ENCODE peak calls at places on chromosomes 4 and X, in nine cellular contexts. Q is chondrocyte; S is ureter; D is endothelial cell; N is stimulated activated CD8-positive, alpha-beta memory T cell treated with anti-CD3 and anti-CD28 coated beads, Interleukin-2, amount 100 ng/mL, for 1 hour; C is activated T-cell treated with anti-CD3 and anti-CD28 coated beads, Interleukin-2, amount 50 U/mL, for 48 hours; P is WTC11; W is ELR; O is kidney glomerular epithelial cell. B is an unnamed sample.

GRCh38 chr4:188941524-188942109 is 802.4 kb downstream of the TRIML1 start:
- DNase-seq in W (peak), Q (no peak), D (no peak), C (no peak), S (no peak), N (no peak), O (peak), P (no peak), B (no peak)

GRCh38 chr4:1843852-1844251 is 12.1 kb downstream of the LETM1 start:
- DNase-seq in D (no peak), Q (no peak), P (no peak), C (no peak), N (no peak), W (no peak), O (no peak), S (no peak), B (no peak)

GRCh38 chr4:38384962-38385285 is 279.1 kb upstream of the KLF3 start:
- DNase-seq in S (no peak), W (no peak), Q (no peak), P (no peak), O (no peak), N (no peak), D (no peak), C (no peak), B (no peak)

GRCh38 chr4:53012738-53013137 is 150.6 kb downstream of the RASL11B start:
- DNase-seq in N (no peak), S (no peak), C (no peak), D (no peak), P (no peak), Q (no peak), W (peak), O (no peak), B (no peak)

GRCh38 chr4:3128976-3129375 is 54.5 kb downstream of the HTT start:
- DNase-seq in D (no peak), P (no peak), C (no peak), N (no peak), O (no peak), Q (no peak), W (no peak), S (no peak), B (no peak)

GRCh38 chrX:95071052-95071451 is 1397.0 kb downstream of the FAM133A start:
- DNase-seq in D (no peak), C (no peak), O (no peak), N (no peak), S (no peak), P (no peak), W (no peak), Q (no peak), B (no peak)

GRCh38 chr4:112343330-112343729 is 46.2 kb downstream of the ALPK1 start:
- DNase-seq in P (no peak), C (no peak), D (no peak), S (no peak), Q (no peak), N (no peak), O (no peak), W (no peak), B (no peak)

GRCh38 chrX:8721536-8721935 is 10.4 kb downstream of the ANOS1 start:
- DNase-seq in C (no peak), W (no peak), D (no peak), N (no peak), S (no peak), P (no peak), O (no peak), Q (no peak), B (no peak)

GRCh38 chr4:147965056-147965455 is 233.2 kb downstream of the ARHGAP10 start:
- DNase-seq in Q (no peak), P (no peak), S (no peak), O (no peak), N (no peak), W (no peak), C (no peak), D (no peak), B (no peak)

GRCh38 chr4:6172093-6172926 is 28.0 kb downstream of the JAKMIP1 start:
- DNase-seq in N (no peak), P (no peak), D (no peak), W (no peak), S (no peak), O (no peak), Q (no peak), C (no peak), B (no peak)

GRCh38 chr4:147418206-147418605 is 62.7 kb upstream of the EDNRA start:
- DNase-seq in W (no peak), C (no peak), P (no peak), Q (no peak), S (no peak), D (no peak), N (no peak), O (no peak), B (no peak)

GRCh38 chrX:116204947-116205346 is 34.4 kb downstream of the AGTR2 start:
- DNase-seq in P (no peak), N (no peak), Q (no peak), S (no peak), C (no peak), D (peak), O (no peak), W (peak), B (no peak)

GRCh38 chr4:48033825-48034413 is 17.3 kb downstream of the NIPAL1 start:
- DNase-seq in N (peak), W (peak), S (no peak), Q (no peak), C (peak), O (peak), D (peak), P (peak), B (no peak)

GRCh38 chr4:99221980-99222379 is 2.9 kb upstream of the ADH6 start:
- DNase-seq in Q (no peak), N (no peak), S (no peak), D (no peak), P (no peak), W (no peak), O (no peak), C (no peak), B (no peak)

GRCh38 chrX:41412261-41413167 is 34.6 kb upstream of the NYX start:
- DNase-seq in Q (no peak), P (no peak), D (no peak), S (no peak), W (no peak), N (no peak), C (no peak), O (no peak), B (no peak)

GRCh38 chr4:88285235-88285505 is 809 bp upstream of the PPM1K start:
- DNase-seq in D (no peak), S (no peak), O (no peak), N (no peak), C (no peak), W (no peak), Q (no peak), P (no peak), B (no peak)

GRCh38 chr4:72569719-72570235 is 756 bp upstream of the ADAMTS3 start:
- DNase-seq in N (no peak), Q (no peak), O (peak), P (no peak), S (peak), D (peak), W (peak), C (no peak), B (no peak)

GRCh38 chrX:72568406-72569092 is 4.1 kb downstream of the HDAC8 start:
- DNase-seq in Q (no peak), O (no peak), C (no peak), D (no peak), S (no peak), W (peak), P (no peak), N (no peak), B (no peak)

GRCh38 chr4:138138774-138139173 is 103.4 kb downstream of the SLC7A11 start:
- DNase-seq in S (no peak), D (no peak), N (no peak), C (no peak), O (no peak), Q (no peak), W (no peak), P (no peak), B (no peak)

GRCh38 chrX:119762718-119763117 is 4.3 kb downstream of the SOWAHD start:
- DNase-seq in D (no peak), P (no peak), S (no peak), C (no peak), N (no peak), Q (no peak), O (peak), W (no peak), B (no peak)

GRCh38 chrX:19866626-19867410 is 20.6 kb downstream of the SH3KBP1 start:
- DNase-seq in Q (no peak), P (no peak), S (no peak), O (no peak), N (no peak), C (no peak), W (no peak), D (no peak), B (no peak)

GRCh38 chr4:73741140-73741749 is 876 bp downstream of the CXCL8 start:
- DNase-seq in D (no peak), Q (no peak), C (no peak), P (no peak), S (no peak), W (peak), N (no peak), O (no peak), B (no peak)

GRCh38 chrX:109036624-109037023 is 300.3 kb upstream of the IRS4 start:
- DNase-seq in C (no peak), P (no peak), S (no peak), D (no peak), W (no peak), Q (no peak), N (no peak), O (no peak), B (no peak)

GRCh38 chr4:1413221-1413663 is 7.0 kb upstream of the NKX1-1 start:
- DNase-seq in W (no peak), P (no peak), O (no peak), S (no peak), Q (peak), N (no peak), C (no peak), D (no peak), B (no peak)

GRCh38 chr4:109079177-109079576 is 223.3 kb downstream of the COL25A1 start:
- DNase-seq in Q (no peak), S (no peak), W (peak), O (peak), D (no peak), N (no peak), P (no peak), C (no peak), B (no peak)

GRCh38 chr4:166277406-166277805 is 404.4 kb downstream of the TLL1 start:
- DNase-seq in C (no peak), Q (no peak), P (no peak), D (no peak), S (no peak), N (no peak), O (no peak), W (peak), B (no peak)

GRCh38 chr4:139767168-139767567 is 101.5 kb downstream of the MGST2 start:
- DNase-seq in C (no peak), N (no peak), Q (no peak), D (no peak), S (no peak), O (peak), P (no peak), W (no peak), B (no peak)